ENCODE peak calls at places on chromosomes 12 and 14, in five cellular contexts. G, O, I, C and M are unnamed samples.

GRCh38 chr12:72872488-72872887 is 600.3 kb downstream of the TRHDE start:
- DNase-seq in G (no peak), O (no peak), I (no peak), C (no peak), M (no peak)

GRCh38 chr12:55979069-55979468 is 5.2 kb downstream of the RAB5B start:
- DNase-seq in G (no peak), O (no peak), I (no peak), C (no peak), M (no peak)

GRCh38 chr14:60092516-60092915 is 793 bp downstream of the PCNX4 start:
- DNase-seq in G (no peak), O (no peak), I (no peak), C (peak; percentile 47), M (peak; percentile 59)

GRCh38 chr12:16939871-16940306 is 333.9 kb upstream of the LMO3 start:
- DNase-seq in G (no peak), O (no peak), I (no peak), C (peak; percentile 68), M (peak; percentile 72)

GRCh38 chr12:23756416-23756815 is 193.1 kb downstream of the SOX5 start:
- DNase-seq in G (no peak), O (no peak), I (no peak), C (no peak), M (no peak)

GRCh38 chr12:95976416-95976832 is 19.7 kb downstream of the HAL start:
- DNase-seq in G (no peak), O (no peak), I (no peak), C (no peak), M (peak; percentile 39)

GRCh38 chr12:97229036-97229435 is 233.6 kb upstream of the RMST start:
- DNase-seq in G (no peak), O (no peak), I (no peak), C (no peak), M (no peak)

GRCh38 chr12:110111476-110112334 is 12.5 kb upstream of the IFT81 start:
- DNase-seq in G (no peak), O (no peak), I (peak; percentile 34), C (no peak), M (no peak)

GRCh38 chr14:90759370-90760054 is 56.7 kb downstream of the TTC7B start:
- DNase-seq in G (no peak), O (no peak), I (no peak), C (no peak), M (no peak)

GRCh38 chr12:130425698-130426245 is 88.1 kb downstream of the PIWIL1 start:
- DNase-seq in G (no peak), O (no peak), I (no peak), C (no peak), M (no peak)

GRCh38 chr12:110015132-110015531 is 15.9 kb downstream of the ANKRD13A start:
- DNase-seq in G (no peak), O (no peak), I (no peak), C (no peak), M (no peak)

GRCh38 chr14:50051106-50051505 is 65.3 kb downstream of the VCPKMT start:
- DNase-seq in G (no peak), O (no peak), I (no peak), C (no peak), M (no peak)

GRCh38 chr12:121446760-121447159 is 46.8 kb downstream of the RNF34 start:
- DNase-seq in G (no peak), O (no peak), I (no peak), C (no peak), M (no peak)

GRCh38 chr14:22887990-22888378 is 5.0 kb downstream of the REM2 start:
- DNase-seq in G (no peak), O (no peak), I (peak; percentile 53), C (no peak), M (no peak)

GRCh38 chr14:36238666-36239363 is 62.3 kb upstream of the PTCSC3 start:
- DNase-seq in G (no peak), O (no peak), I (no peak), C (no peak), M (peak; percentile 35)

GRCh38 chr12:104340917-104341611 is 37.5 kb downstream of the EID3 start:
- DNase-seq in G (no peak), O (no peak), I (no peak), C (no peak), M (peak; percentile 28)

GRCh38 chr14:89926709-89927108 is 27.8 kb downstream of the EFCAB11 start:
- DNase-seq in G (no peak), O (no peak), I (no peak), C (no peak), M (peak; percentile 82)

GRCh38 chr14:77045570-77045890 is 17.0 kb upstream of the IRF2BPL start:
- DNase-seq in G (no peak), O (no peak), I (no peak), C (peak; percentile 71), M (no peak)

GRCh38 chr12:67826148-67826547 is 163.1 kb upstream of the IFNG-AS1 start:
- DNase-seq in G (no peak), O (no peak), I (no peak), C (no peak), M (no peak)